ENCODE peak calls at places on chromosomes 2 and 18, in four cellular contexts. K is HCT116, U is activated T-cell treated with anti-CD3 and anti-CD28 coated beads for 24 hours, R is nephron progenitor cell. N is an unnamed sample.

GRCh38 chr18:9846162-9846915 is 39.4 kb upstream of the TXNDC2 start:
- DNase-seq in K (no peak), U (no peak), R (no peak), N (peak; percentile 46)

GRCh38 chr2:220143336-220143735 is 515.9 kb downstream of the SLC4A3 start:
- DNase-seq in K (peak; percentile 3), U (no peak), R (no peak), N (no peak)

GRCh38 chr2:132593171-132593570 is 76.8 kb downstream of the LYPD1 start:
- DNase-seq in K (no peak), U (no peak), R (no peak), N (no peak)

GRCh38 chr2:36462311-36462710 is 106.7 kb downstream of the CRIM1 start:
- DNase-seq in K (no peak), U (no peak), R (no peak), N (no peak)

GRCh38 chr18:43620936-43621335 is 343.6 kb upstream of the SYT4 start:
- DNase-seq in K (no peak), U (no peak), R (peak; percentile 5), N (no peak)

GRCh38 chr2:118987886-118988285 is 45.9 kb downstream of the MARCO start:
- DNase-seq in K (no peak), U (no peak), R (no peak), N (no peak)

GRCh38 chr2:222627764-222628163 is 28.1 kb downstream of the FARSB start:
- DNase-seq in K (no peak), U (no peak), R (no peak), N (no peak)

GRCh38 chr2:164538250-164538866 is 82.9 kb downstream of the GRB14 start:
- DNase-seq in K (peak; percentile 7), U (no peak), R (peak; percentile 5), N (no peak)

GRCh38 chr18:71994273-71994672 is 549.9 kb downstream of the CBLN2 start:
- DNase-seq in K (no peak), U (no peak), R (no peak), N (no peak)

GRCh38 chr2:182318466-182319309 is 108.1 kb downstream of the PDE1A start:
- DNase-seq in K (no peak), U (no peak), R (no peak), N (no peak)

GRCh38 chr2:156145469-156145868 is 187.1 kb downstream of the NR4A2 start:
- DNase-seq in K (no peak), U (no peak), R (no peak), N (no peak)

GRCh38 chr2:37610638-37611289 is 60.7 kb downstream of the CDC42EP3 start:
- DNase-seq in K (no peak), U (no peak), R (no peak), N (no peak)

GRCh38 chr2:17717666-17718065 is 35.9 kb downstream of the SMC6 start:
- DNase-seq in K (no peak), U (no peak), R (no peak), N (no peak)

GRCh38 chr2:120298173-120298835 is 45.7 kb downstream of the RALB start:
- DNase-seq in K (no peak), U (no peak), R (no peak), N (no peak)

N was measured in left ventricle myocardium superior.